ENCODE peak calls at places on chromosomes 7 and 10, in seven cellular contexts. A, F, C, M, Q, L and S are unnamed samples.

GRCh38 chr7:44293561-44294324 is 31.7 kb downstream of the CAMK2B start:
- DNase-seq in A (no peak), F (no peak), C (peak; percentile 35), M (no peak), Q (no peak), L (no peak), S (no peak)

GRCh38 chr10:70191161-70191770 is 21.0 kb upstream of the SAR1A start:
- DNase-seq in A (peak; percentile 54), F (no peak), C (no peak), M (no peak), Q (no peak), L (no peak), S (no peak)

GRCh38 chr7:18573410-18574234 is 78.1 kb downstream of the HDAC9 start:
- DNase-seq in A (no peak), F (no peak), C (peak; percentile 21), M (no peak), Q (no peak), L (no peak), S (peak; percentile 62)

GRCh38 chr7:149495785-149496641 is 1.6 kb downstream of the ZNF746 start:
- DNase-seq in A (peak; percentile 81), F (peak; percentile 77), C (peak; percentile 74), M (no peak), Q (peak; percentile 20), L (no peak), S (peak; percentile 59)

GRCh38 chr10:3992374-3993178 is 207.6 kb upstream of the KLF6 start:
- DNase-seq in A (no peak), F (no peak), C (no peak), M (no peak), Q (no peak), L (no peak), S (peak; percentile 47)

GRCh38 chr7:127922661-127923060 is 108.6 kb downstream of the LRRC4 start:
- DNase-seq in A (peak; percentile 66), F (no peak), C (no peak), M (no peak), Q (no peak), L (no peak), S (no peak)

GRCh38 chr10:22339761-22340361 is 5.4 kb upstream of the SPAG6 start:
- DNase-seq in A (peak; percentile 87), F (no peak), C (no peak), M (no peak), Q (no peak), L (no peak), S (no peak)

GRCh38 chr7:120864146-120864920 is 6.4 kb upstream of the TSPAN12 start:
- DNase-seq in A (no peak), F (no peak), C (no peak), M (no peak), Q (no peak), L (no peak), S (no peak)

GRCh38 chr7:140478361-140479061 is 794 bp downstream of the MKRN1 start:
- DNase-seq in A (peak; percentile 24), F (no peak), C (peak; percentile 37), M (peak; percentile 27), Q (peak; percentile 45), L (no peak), S (no peak)

GRCh38 chr10:101829561-101830315 is 11.5 kb upstream of the OGA start:
- DNase-seq in A (peak; percentile 25), F (no peak), C (no peak), M (peak; percentile 66), Q (no peak), L (peak; percentile 67), S (peak; percentile 75)

GRCh38 chr7:66769833-66770512 is 29.4 kb downstream of the RABGEF1 start:
- DNase-seq in A (peak; percentile 33), F (peak; percentile 48), C (no peak), M (no peak), Q (no peak), L (no peak), S (no peak)

GRCh38 chr7:87152897-87153641 is 816 bp downstream of the DMTF1 start:
- DNase-seq in A (peak; percentile 44), F (no peak), C (peak; percentile 29), M (peak; percentile 7), Q (peak; percentile 34), L (peak; percentile 16), S (peak; percentile 8)

GRCh38 chr7:105493928-105494325 is 28.1 kb downstream of the PUS7 start:
- DNase-seq in A (peak; percentile 14), F (peak; percentile 95), C (no peak), M (no peak), Q (no peak), L (no peak), S (no peak)

GRCh38 chr10:132123606-132124005 is 57.9 kb downstream of the JAKMIP3 start:
- DNase-seq in A (no peak), F (no peak), C (no peak), M (no peak), Q (no peak), L (no peak), S (no peak)

GRCh38 chr7:27113991-27114866 is 11.7 kb upstream of the HOXA2 start:
- DNase-seq in A (no peak), F (no peak), C (no peak), M (no peak), Q (no peak), L (no peak), S (peak; percentile 80)

GRCh38 chr10:89653410-89653828 is 8.4 kb upstream of the PANK1 start:
- DNase-seq in A (peak; percentile 17), F (no peak), C (no peak), M (no peak), Q (no peak), L (no peak), S (no peak)

GRCh38 chr7:115632636-115633035 is 397.9 kb downstream of the TFEC start:
- DNase-seq in A (no peak), F (no peak), C (no peak), M (no peak), Q (no peak), L (no peak), S (no peak)

GRCh38 chr10:43131256-43131655 is 7.0 kb upstream of the CSGALNACT2 start:
- DNase-seq in A (no peak), F (no peak), C (peak; percentile 1), M (no peak), Q (no peak), L (no peak), S (no peak)

GRCh38 chr7:5595545-5596045 is 172.0 kb upstream of the TNRC18 start:
- DNase-seq in A (peak; percentile 84), F (no peak), C (no peak), M (no peak), Q (no peak), L (no peak), S (no peak)

GRCh38 chr10:116444527-116445142 is 17.0 kb downstream of the PNLIPRP3 start:
- DNase-seq in A (peak; percentile 41), F (peak; percentile 21), C (no peak), M (peak; percentile 0), Q (no peak), L (no peak), S (no peak)

GRCh38 chr7:81627565-81628287 is 142.1 kb downstream of the HGF start:
- DNase-seq in A (peak; percentile 96), F (no peak), C (no peak), M (no peak), Q (no peak), L (no peak), S (no peak)

GRCh38 chr10:107831772-107832171 is 667.3 kb upstream of the SORCS1 start:
- DNase-seq in A (no peak), F (no peak), C (no peak), M (no peak), Q (no peak), L (no peak), S (no peak)

GRCh38 chr7:44134943-44135628 is 6.0 kb downstream of the MYL7 start:
- DNase-seq in A (no peak), F (no peak), C (no peak), M (no peak), Q (no peak), L (no peak), S (no peak)

GRCh38 chr10:116715839-116716377 is 26.5 kb downstream of the HSPA12A start:
- DNase-seq in A (no peak), F (no peak), C (no peak), M (no peak), Q (no peak), L (no peak), S (no peak)